ENCODE peak calls at places on chromosome 17, in six cellular contexts. One of them, this sample, is unnamed. For H3K4me1 and H3K36me3, the result is how much of the 10 kb centered on the place peaks cover.

GRCh38 chr17:66466933-66467367 is 164.5 kb downstream of the PRKCA start:
- DNase-seq in lung: peak
- DNase-seq in psoas muscle: peak
- DNase-seq in CD4-positive, alpha-beta memory T cell: no peak
- DNase-seq in PC-9: peak
- DNase-seq in fibroblast of lung: peak
- DNase-seq in this sample: no peak

GRCh38 chr17:10198509-10199249 is at the start of gene GAS7:
- DNase-seq in CD4-positive, alpha-beta memory T cell: peak
- DNase-seq in fibroblast of lung: peak
- DNase-seq in PC-9: no peak
- DNase-seq in psoas muscle: peak
- DNase-seq in lung: no peak
- DNase-seq in this sample: peak

GRCh38 chr17:83199500-83200201 is 120.2 kb downstream of the METRNL start:
- DNase-seq in PC-9: peak
- DNase-seq in fibroblast of lung: no peak
- DNase-seq in lung: peak
- DNase-seq in CD4-positive, alpha-beta memory T cell: peak
- DNase-seq in psoas muscle: peak
- DNase-seq in this sample: no peak

GRCh38 chr17:81636505-81637288 is at the start of the genes NPLOC4 and TSPAN10:
- DNase-seq in psoas muscle: peak
- DNase-seq in PC-9: peak
- DNase-seq in lung: peak
- DNase-seq in fibroblast of lung: peak
- DNase-seq in CD4-positive, alpha-beta memory T cell: peak
- DNase-seq in this sample: peak

GRCh38 chr17:40122466-40122943 is 734 bp downstream of the MSL1 start:
- DNase-seq in psoas muscle: peak
- DNase-seq in fibroblast of lung: peak
- DNase-seq in PC-9: peak
- DNase-seq in CD4-positive, alpha-beta memory T cell: peak
- DNase-seq in lung: peak
- DNase-seq in this sample: no peak

GRCh38 chr17:53135969-53136368 is 686.8 kb upstream of the KIF2B start:
- DNase-seq in CD4-positive, alpha-beta memory T cell: no peak
- DNase-seq in lung: no peak
- DNase-seq in psoas muscle: no peak
- DNase-seq in PC-9: no peak
- DNase-seq in fibroblast of lung: no peak
- DNase-seq in this sample: no peak

GRCh38 chr17:45149669-45150603 is 1.7 kb downstream of the HEXIM1 start:
- DNase-seq in lung: peak
- DNase-seq in PC-9: peak
- DNase-seq in psoas muscle: peak
- DNase-seq in fibroblast of lung: peak
- DNase-seq in CD4-positive, alpha-beta memory T cell: peak
- DNase-seq in this sample: no peak

GRCh38 chr17:39277110-39277509 is 51.4 kb upstream of the STAC2 start:
- DNase-seq in lung: no peak
- DNase-seq in CD4-positive, alpha-beta memory T cell: no peak
- DNase-seq in fibroblast of lung: no peak
- DNase-seq in psoas muscle: no peak
- DNase-seq in PC-9: no peak
- DNase-seq in this sample: no peak

GRCh38 chr17:61149862-61150362 is 249.7 kb upstream of the TBX2 start:
- DNase-seq in CD4-positive, alpha-beta memory T cell: no peak
- DNase-seq in fibroblast of lung: no peak
- DNase-seq in PC-9: no peak
- DNase-seq in psoas muscle: no peak
- DNase-seq in lung: no peak
- DNase-seq in this sample: no peak

GRCh38 chr17:81002409-81003361 is 11.0 kb downstream of the CHMP6 start:
- DNase-seq in lung: no peak
- DNase-seq in psoas muscle: peak
- DNase-seq in PC-9: peak
- DNase-seq in CD4-positive, alpha-beta memory T cell: no peak
- DNase-seq in fibroblast of lung: peak
- DNase-seq in this sample: no peak

GRCh38 chr17:56756536-56756935 is 77.2 kb downstream of the C17orf67 start:
- DNase-seq in CD4-positive, alpha-beta memory T cell: no peak
- DNase-seq in PC-9: no peak
- DNase-seq in fibroblast of lung: peak
- DNase-seq in lung: no peak
- DNase-seq in psoas muscle: no peak
- DNase-seq in this sample: no peak

GRCh38 chr17:67733371-67733770 is 15.6 kb downstream of the NOL11 start:
- DNase-seq in PC-9: no peak
- DNase-seq in fibroblast of lung: no peak
- DNase-seq in CD4-positive, alpha-beta memory T cell: no peak
- DNase-seq in psoas muscle: no peak
- DNase-seq in lung: no peak
- DNase-seq in this sample: no peak

GRCh38 chr17:45320931-45321461 is 4.2 kb upstream of the MAP3K14 start:
- DNase-seq in psoas muscle: no peak
- DNase-seq in CD4-positive, alpha-beta memory T cell: no peak
- DNase-seq in fibroblast of lung: peak
- DNase-seq in PC-9: peak
- DNase-seq in lung: no peak
- DNase-seq in this sample: no peak

GRCh38 chr17:76438906-76439305 is 14.0 kb downstream of the UBE2O start:
- DNase-seq in lung: no peak
- DNase-seq in fibroblast of lung: peak
- DNase-seq in CD4-positive, alpha-beta memory T cell: no peak
- DNase-seq in psoas muscle: no peak
- DNase-seq in PC-9: no peak
- DNase-seq in this sample: no peak

GRCh38 chr17:57142925-57143324 is 57.9 kb downstream of the AKAP1 start:
- DNase-seq in fibroblast of lung: peak
- DNase-seq in CD4-positive, alpha-beta memory T cell: no peak
- DNase-seq in lung: no peak
- DNase-seq in PC-9: no peak
- DNase-seq in psoas muscle: no peak
- DNase-seq in this sample: no peak

GRCh38 chr17:39716879-39717536 is 13.3 kb downstream of the MIEN1 start:
- DNase-seq in lung: no peak
- DNase-seq in psoas muscle: no peak
- DNase-seq in fibroblast of lung: no peak
- DNase-seq in PC-9: no peak
- DNase-seq in CD4-positive, alpha-beta memory T cell: no peak
- DNase-seq in this sample: no peak

GRCh38 chr17:64327201-64327930 is 63.3 kb downstream of the PECAM1 start:
- DNase-seq in CD4-positive, alpha-beta memory T cell: no peak
- DNase-seq in PC-9: no peak
- DNase-seq in psoas muscle: no peak
- DNase-seq in lung: no peak
- DNase-seq in fibroblast of lung: peak
- DNase-seq in this sample: no peak

GRCh38 chr17:80777274-80777673 is 214.4 kb upstream of the CHMP6 start:
- DNase-seq in CD4-positive, alpha-beta memory T cell: no peak
- DNase-seq in lung: no peak
- DNase-seq in psoas muscle: no peak
- DNase-seq in PC-9: no peak
- DNase-seq in fibroblast of lung: no peak
- DNase-seq in this sample: no peak

GRCh38 chr17:12987120-12987519 is 30.7 kb downstream of the ELAC2 start:
- DNase-seq in psoas muscle: no peak
- DNase-seq in CD4-positive, alpha-beta memory T cell: no peak
- DNase-seq in fibroblast of lung: no peak
- DNase-seq in PC-9: no peak
- DNase-seq in lung: no peak
- DNase-seq in this sample: no peak

GRCh38 chr17:2011421-2012371 is 13.4 kb downstream of the RTN4RL1 start:
- DNase-seq in CD4-positive, alpha-beta memory T cell: no peak
- DNase-seq in lung: peak
- DNase-seq in psoas muscle: peak
- DNase-seq in PC-9: peak
- DNase-seq in fibroblast of lung: peak
- DNase-seq in this sample: no peak

GRCh38 chr17:10512856-10513255 is 5.5 kb downstream of the MYH1 start:
- DNase-seq in fibroblast of lung: no peak
- DNase-seq in psoas muscle: no peak
- DNase-seq in CD4-positive, alpha-beta memory T cell: no peak
- DNase-seq in PC-9: no peak
- DNase-seq in lung: no peak
- DNase-seq in this sample: no peak

GRCh38 chr17:77098884-77099545 is 41.8 kb upstream of the SEC14L1 start:
- DNase-seq in PC-9: no peak
- DNase-seq in psoas muscle: no peak
- DNase-seq in CD4-positive, alpha-beta memory T cell: peak
- DNase-seq in fibroblast of lung: peak
- DNase-seq in lung: peak
- DNase-seq in this sample: no peak

GRCh38 chr17:80898706-80899105 is 92.9 kb upstream of the CHMP6 start:
- DNase-seq in lung: no peak
- DNase-seq in fibroblast of lung: no peak
- DNase-seq in psoas muscle: no peak
- DNase-seq in PC-9: no peak
- DNase-seq in CD4-positive, alpha-beta memory T cell: no peak
- DNase-seq in this sample: no peak

GRCh38 chr17:42779942-42780815 is at the start of gene WNK4:
- DNase-seq in psoas muscle: no peak
- DNase-seq in PC-9: no peak
- DNase-seq in lung: no peak
- DNase-seq in fibroblast of lung: peak
- DNase-seq in CD4-positive, alpha-beta memory T cell: no peak
- DNase-seq in this sample: no peak

GRCh38 chr17:8629371-8630226 is 926 bp downstream of the MYH10 start:
- DNase-seq in fibroblast of lung: peak
- DNase-seq in PC-9: no peak
- DNase-seq in lung: no peak
- DNase-seq in CD4-positive, alpha-beta memory T cell: no peak
- DNase-seq in psoas muscle: peak
- DNase-seq in this sample: no peak

GRCh38 chr17:33874617-33875060 is 380.4 kb upstream of the CCL2 start:
- DNase-seq in lung: no peak
- DNase-seq in psoas muscle: no peak
- DNase-seq in fibroblast of lung: no peak
- DNase-seq in CD4-positive, alpha-beta memory T cell: no peak
- DNase-seq in PC-9: no peak
- DNase-seq in this sample: no peak

GRCh38 chr17:50533185-50533584 is 650 bp downstream of the EPN3 start:
- DNase-seq in lung: no peak
- DNase-seq in fibroblast of lung: no peak
- DNase-seq in psoas muscle: no peak
- DNase-seq in PC-9: no peak
- DNase-seq in CD4-positive, alpha-beta memory T cell: peak
- DNase-seq in this sample: no peak

DNA sequence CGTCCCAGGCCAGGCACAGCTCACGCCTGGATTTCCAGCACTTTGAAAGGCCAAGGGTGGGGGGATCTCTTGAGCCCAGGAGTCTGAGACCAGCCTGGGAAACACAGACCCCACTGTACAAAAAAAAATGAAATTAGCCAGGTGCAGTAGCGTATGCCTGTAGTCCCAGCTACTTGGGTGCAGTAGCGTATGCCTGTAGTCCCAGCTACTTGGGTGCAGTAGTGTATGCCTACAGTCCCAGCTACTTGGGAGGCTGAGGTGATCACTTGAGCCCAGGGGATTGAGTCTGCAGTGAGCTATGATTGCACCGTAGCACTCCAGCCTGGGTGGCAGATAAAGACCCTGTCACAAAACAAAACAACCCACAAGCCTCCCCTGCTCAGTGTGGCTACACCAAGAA is 27.0 kb upstream of the SLC25A19 start:
- DNase-seq in CD4-positive, alpha-beta memory T cell: no peak
- DNase-seq in lung: no peak
- DNase-seq in fibroblast of lung: no peak
- DNase-seq in PC-9: no peak
- DNase-seq in psoas muscle: no peak
- DNase-seq in this sample: no peak
- H3K4me1 ChIP-seq in CD4-positive, alpha-beta memory T cell: under half
- H3K4me1 ChIP-seq in lung: under half
- H3K4me1 ChIP-seq in fibroblast of lung: under half
- H3K4me1 ChIP-seq in PC-9: under half
- H3K4me1 ChIP-seq in psoas muscle: under half
- H3K4me1 ChIP-seq in this sample: under half

GRCh38 chr17:7528842-7529241 is 20.0 kb upstream of the TNFSF12 start:
- DNase-seq in CD4-positive, alpha-beta memory T cell: no peak
- DNase-seq in fibroblast of lung: no peak
- DNase-seq in psoas muscle: no peak
- DNase-seq in lung: no peak
- DNase-seq in PC-9: no peak
- DNase-seq in this sample: no peak

GRCh38 chr17:7530294-7530900 is 18.5 kb upstream of the TNFSF12 start:
- DNase-seq in PC-9: no peak
- DNase-seq in fibroblast of lung: no peak
- DNase-seq in psoas muscle: no peak
- DNase-seq in lung: no peak
- DNase-seq in CD4-positive, alpha-beta memory T cell: no peak
- DNase-seq in this sample: no peak
- H3K36me3 ChIP-seq in PC-9: under half
- H3K36me3 ChIP-seq in fibroblast of lung: under half
- H3K36me3 ChIP-seq in psoas muscle: under half
- H3K36me3 ChIP-seq in lung: under half
- H3K36me3 ChIP-seq in CD4-positive, alpha-beta memory T cell: under half
- H3K36me3 ChIP-seq in this sample: under half

DNA sequence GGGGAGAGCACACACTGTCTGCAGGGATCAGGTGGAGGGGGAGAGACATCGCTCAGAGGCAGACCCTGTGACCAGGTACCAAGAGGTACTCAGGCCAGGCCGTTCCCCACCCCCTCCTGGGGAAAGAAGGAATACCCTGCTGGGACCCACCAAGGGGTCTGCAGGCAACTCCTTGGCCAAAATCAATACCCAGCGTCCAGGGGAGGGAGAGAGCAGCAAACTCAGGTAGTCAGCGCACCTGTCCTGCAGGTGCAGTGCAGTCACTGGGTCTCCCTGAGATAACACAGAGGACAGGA is 57.5 kb upstream of the DOC2B start:
- DNase-seq in fibroblast of lung: no peak
- DNase-seq in psoas muscle: no peak
- DNase-seq in lung: no peak
- DNase-seq in CD4-positive, alpha-beta memory T cell: no peak
- DNase-seq in PC-9: no peak
- DNase-seq in this sample: no peak
- H3K4me1 ChIP-seq in fibroblast of lung: under half
- H3K4me1 ChIP-seq in psoas muscle: under half
- H3K4me1 ChIP-seq in lung: under half
- H3K4me1 ChIP-seq in CD4-positive, alpha-beta memory T cell: under half
- H3K4me1 ChIP-seq in PC-9: under half
- H3K4me1 ChIP-seq in this sample: under half

GRCh38 chr17:78419970-78420820 is 41.7 kb downstream of the PGS1 start:
- DNase-seq in fibroblast of lung: no peak
- DNase-seq in lung: no peak
- DNase-seq in PC-9: no peak
- DNase-seq in psoas muscle: no peak
- DNase-seq in CD4-positive, alpha-beta memory T cell: no peak
- DNase-seq in this sample: no peak
- H3K36me3 ChIP-seq in fibroblast of lung: under half
- H3K36me3 ChIP-seq in lung: under half
- H3K36me3 ChIP-seq in PC-9: under half
- H3K36me3 ChIP-seq in psoas muscle: half or more
- H3K36me3 ChIP-seq in CD4-positive, alpha-beta memory T cell: half or more
- H3K36me3 ChIP-seq in this sample: half or more

GRCh38 chr17:16552637-16553045 is 16.4 kb downstream of the ZNF287 start:
- DNase-seq in PC-9: no peak
- DNase-seq in lung: no peak
- DNase-seq in CD4-positive, alpha-beta memory T cell: no peak
- DNase-seq in fibroblast of lung: no peak
- DNase-seq in psoas muscle: no peak
- DNase-seq in this sample: no peak

GRCh38 chr17:16551878-16552636 is 16.9 kb downstream of the ZNF287 start:
- DNase-seq in CD4-positive, alpha-beta memory T cell: no peak
- DNase-seq in fibroblast of lung: no peak
- DNase-seq in psoas muscle: no peak
- DNase-seq in lung: no peak
- DNase-seq in PC-9: no peak
- DNase-seq in this sample: no peak
- H3K4me1 ChIP-seq in CD4-positive, alpha-beta memory T cell: under half
- H3K4me1 ChIP-seq in fibroblast of lung: under half
- H3K4me1 ChIP-seq in psoas muscle: under half
- H3K4me1 ChIP-seq in lung: under half
- H3K4me1 ChIP-seq in PC-9: under half
- H3K4me1 ChIP-seq in this sample: under half

This sample was measured in esophagus muscularis mucosa.